ENCODE peak calls at places on chromosomes 1 and 21, in five cellular contexts. I, T, P, Z and J are unnamed samples.

GRCh38 chr21:33112151-33112550 is 42.2 kb downstream of the OLIG1 start:
- DNase-seq in I (no peak), T (no peak), Z (no peak), P (no peak), J (no peak)

GRCh38 chr1:30191154-30191702 is 532.2 kb downstream of the MATN1 start:
- DNase-seq in I (no peak), P (peak), Z (peak), T (peak), J (no peak)

GRCh38 chr1:66084442-66084841 is 291.7 kb downstream of the PDE4B start:
- DNase-seq in Z (no peak), P (peak), I (no peak), T (no peak), J (no peak)

GRCh38 chr1:180598333-180598979 is 33.4 kb upstream of the XPR1 start:
- DNase-seq in T (no peak), P (no peak), Z (no peak), I (no peak), J (no peak)

GRCh38 chr1:100834779-100835645 is 59.6 kb downstream of the EXTL2 start:
- DNase-seq in I (no peak), P (peak), Z (no peak), T (peak), J (peak)

GRCh38 chr21:45797338-45797737 is 153.8 kb downstream of the PCBP3 start:
- DNase-seq in Z (no peak), T (no peak), P (no peak), I (no peak), J (peak)

GRCh38 chr1:5693595-5693994 is 298.6 kb downstream of the NPHP4 start:
- DNase-seq in Z (no peak), P (no peak), T (no peak), I (no peak), J (no peak)

GRCh38 chr1:66244429-66244828 is 289.5 kb upstream of the SGIP1 start:
- DNase-seq in I (no peak), T (no peak), Z (no peak), P (no peak), J (no peak)

GRCh38 chr1:5744911-5745431 is 247.3 kb downstream of the NPHP4 start:
- DNase-seq in I (no peak), P (no peak), Z (peak), T (no peak), J (no peak)

GRCh38 chr1:228794810-228795209 is 59.5 kb downstream of the RHOU start:
- DNase-seq in T (no peak), I (no peak), P (no peak), Z (no peak), J (no peak)

GRCh38 chr1:71046891-71047634 is 553 bp downstream of the PTGER3 start:
- DNase-seq in I (peak), Z (peak), T (no peak), P (peak), J (peak)

GRCh38 chr1:213075725-213076124 is 24.7 kb downstream of the RPS6KC1 start:
- DNase-seq in Z (no peak), I (no peak), P (no peak), T (no peak), J (no peak)

GRCh38 chr21:29256125-29256895 is 42.4 kb upstream of the BACH1 start:
- DNase-seq in T (no peak), Z (no peak), P (no peak), I (no peak), J (peak)

GRCh38 chr1:59057211-59057694 is 239.6 kb upstream of the FGGY start:
- DNase-seq in P (no peak), I (peak), T (peak), Z (peak), J (no peak)

GRCh38 chr21:34989337-34990151 is 59.6 kb downstream of the RUNX1 start:
- DNase-seq in P (no peak), T (no peak), Z (no peak), I (no peak), J (no peak)

GRCh38 chr1:202154766-202155477 is 5.5 kb downstream of the PTPN7 start:
- DNase-seq in I (peak), T (peak), Z (peak), P (peak), J (peak)

GRCh38 chr21:38261851-38262250 is 5.1 kb downstream of the KCNJ15 start:
- DNase-seq in T (peak), P (no peak), Z (no peak), I (no peak), J (no peak)

GRCh38 chr1:25107643-25108010 is 124.7 kb downstream of the SYF2 start:
- DNase-seq in P (no peak), I (no peak), T (peak), Z (no peak), J (no peak)

GRCh38 chr1:169584483-169585144 is 1.7 kb downstream of the F5 start:
- DNase-seq in P (no peak), Z (no peak), T (no peak), I (no peak), J (no peak)

GRCh38 chr1:29282924-29283803 is 46.8 kb downstream of the PTPRU start:
- DNase-seq in Z (peak), I (peak), P (peak), T (peak), J (peak)

GRCh38 chr1:179351281-179351680 is 14.5 kb upstream of the AXDND1 start:
- DNase-seq in I (no peak), T (no peak), Z (no peak), P (no peak), J (no peak)

GRCh38 chr1:51574796-51575195 is 42.1 kb upstream of the OSBPL9 start:
- DNase-seq in Z (no peak), I (no peak), P (no peak), T (no peak), J (no peak)

GRCh38 chr1:162633327-162633762 is 1.1 kb downstream of the DDR2 start:
- DNase-seq in I (no peak), T (peak), P (no peak), Z (peak), J (peak)

GRCh38 chr21:39014751-39015150 is 168.5 kb downstream of the PSMG1 start:
- DNase-seq in P (no peak), I (no peak), Z (no peak), T (peak), J (no peak)

GRCh38 chr21:45639206-45640000 is 4.1 kb upstream of the PCBP3 start:
- DNase-seq in T (no peak), I (no peak), Z (no peak), P (peak), J (no peak)

GRCh38 chr21:15754640-15755039 is 24.9 kb downstream of the USP25 start:
- DNase-seq in Z (no peak), T (peak), I (no peak), P (no peak), J (peak)

GRCh38 chr1:9542425-9542824 is 3.2 kb downstream of the SLC25A33 start:
- DNase-seq in T (peak), P (no peak), Z (no peak), I (no peak), J (peak)

GRCh38 chr1:85189120-85189519 is 11.7 kb downstream of the SYDE2 start:
- DNase-seq in P (no peak), T (no peak), Z (no peak), I (no peak), J (no peak)

GRCh38 chr1:8059161-8059622 is 33.1 kb upstream of the ERRFI1 start:
- DNase-seq in Z (no peak), T (peak), I (no peak), P (no peak), J (no peak)

GRCh38 chr21:39065912-39066311 is 117.3 kb downstream of the PSMG1 start:
- DNase-seq in P (no peak), T (no peak), Z (no peak), I (no peak), J (peak)

GRCh38 chr1:116674761-116675160 is 7.2 kb upstream of the IGSF3 start:
- DNase-seq in I (no peak), Z (no peak), P (no peak), T (no peak), J (no peak)

GRCh38 chr21:43880111-43880985 is 15.3 kb downstream of the AGPAT3 start:
- DNase-seq in Z (no peak), I (peak), P (no peak), T (peak), J (no peak)

GRCh38 chr1:97308131-97308530 is 586.5 kb downstream of the PTBP2 start:
- DNase-seq in T (peak), Z (no peak), P (no peak), I (no peak), J (no peak)

GRCh38 chr1:58572691-58573090 is 4.4 kb downstream of the TACSTD2 start:
- DNase-seq in Z (no peak), P (no peak), T (no peak), I (peak), J (no peak)

GRCh38 chr1:16150508-16150907 is 5.4 kb downstream of the EPHA2 start:
- DNase-seq in T (no peak), P (no peak), Z (no peak), I (no peak), J (no peak)
- TF ChIP-seq POLR2A in T (no peak), P (no peak), Z (no peak), I (no peak), J (no peak)

DNA sequence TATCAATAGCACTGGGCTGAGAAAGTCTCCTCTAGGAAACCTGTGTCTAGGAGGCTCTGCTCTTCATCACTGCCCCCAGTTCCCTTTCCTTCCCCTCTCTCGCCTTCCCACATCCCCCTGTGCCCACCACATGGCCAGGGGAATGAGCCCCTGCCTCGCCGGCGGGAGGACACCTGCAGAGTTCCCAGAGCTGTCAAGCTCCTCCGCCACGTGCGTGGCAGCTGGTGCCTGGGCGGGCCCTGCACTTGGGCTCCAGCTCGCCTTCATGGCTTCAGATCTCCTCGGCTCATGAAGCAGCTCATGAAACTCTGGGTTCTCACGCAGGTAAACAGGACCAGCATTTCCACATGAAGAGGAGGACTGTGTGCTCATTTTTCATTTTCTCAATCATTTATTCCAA is 62.8 kb downstream of the SIM2 start:
- DNase-seq in Z (no peak), I (no peak), P (no peak), T (no peak), J (no peak)
- TF ChIP-seq POLR2A in Z (no peak), I (no peak), P (no peak), T (no peak), J (no peak)

DNA sequence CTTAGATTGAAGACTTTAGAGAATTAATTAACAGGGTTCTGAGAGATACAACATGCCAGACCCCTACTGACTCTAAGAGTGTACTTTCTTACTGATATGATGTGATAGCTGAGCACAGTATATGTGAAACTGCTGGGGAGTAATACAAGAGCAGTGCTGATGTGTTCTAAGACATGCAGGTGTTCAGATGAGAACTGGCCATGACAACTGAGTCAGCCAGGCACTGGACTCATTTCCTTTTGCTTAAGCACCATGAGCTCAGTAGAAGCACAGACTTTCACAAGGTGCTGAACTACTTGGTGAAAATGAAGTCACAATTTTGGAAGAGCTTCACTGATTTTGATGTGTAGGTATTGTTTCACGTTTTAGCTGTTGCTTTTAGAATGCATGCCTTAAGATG is 15.9 kb upstream of the POGZ start:
- DNase-seq in Z (no peak), T (peak), P (no peak), I (no peak), J (no peak)
- TF ChIP-seq POLR2A in Z (no peak), T (no peak), P (no peak), I (no peak), J (no peak)

GRCh38 chr1:35882945-35883680 is at the start of gene AGO1:
- DNase-seq in T (peak), Z (peak), P (peak), I (peak), J (peak)
- TF ChIP-seq POLR2A in T (no peak), Z (peak), P (peak), I (peak), J (peak)

GRCh38 chr1:17569200-17570139 is 30.0 kb downstream of the ARHGEF10L start:
- DNase-seq in P (peak), T (peak), Z (peak), I (peak), J (no peak)
- TF ChIP-seq POLR2A in P (no peak), T (peak), Z (peak), I (peak), J (no peak)

DNA sequence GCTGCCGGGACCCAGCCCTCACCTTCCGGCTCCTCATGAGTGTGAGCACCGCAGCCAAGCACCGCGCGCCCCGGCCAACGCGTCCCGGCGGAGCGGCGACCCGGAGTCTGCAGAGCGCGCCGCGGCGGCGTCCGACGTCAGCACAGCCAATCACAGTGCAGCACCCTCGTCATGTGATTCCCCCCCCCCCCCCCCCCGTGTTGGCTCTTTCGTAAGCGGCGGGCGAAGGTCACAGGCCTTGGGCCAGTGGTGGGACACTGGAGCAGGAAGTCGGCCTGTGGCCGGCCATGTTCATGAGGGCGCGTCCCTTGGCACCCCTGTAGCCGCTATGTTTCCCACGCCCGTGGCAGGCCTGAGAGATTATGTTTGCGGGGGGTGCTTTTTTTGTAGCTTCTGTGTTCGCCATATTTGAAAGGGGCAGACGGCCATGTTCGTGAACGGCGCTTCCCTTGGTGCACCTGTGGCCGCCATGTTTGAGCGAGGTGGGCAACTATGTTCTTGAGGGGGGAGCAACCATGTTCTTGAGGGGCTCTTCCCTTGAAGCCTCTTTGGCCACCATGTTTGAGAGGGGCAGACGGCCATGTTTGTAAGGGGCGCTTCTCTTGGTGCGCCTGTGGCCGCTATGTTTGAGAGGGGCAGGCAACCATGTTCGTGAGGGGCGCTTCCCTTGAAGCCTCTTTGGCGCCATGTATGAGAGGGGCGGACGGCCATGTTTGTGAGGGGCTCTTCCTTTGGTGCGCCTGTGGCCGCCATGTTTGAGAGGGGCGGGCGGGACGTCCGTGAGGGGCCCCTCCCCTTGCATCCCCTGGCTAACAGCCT is at the start of gene C1orf174:
- DNase-seq in I (peak), Z (peak), P (peak), T (peak), J (peak)
- TF ChIP-seq POLR2A in I (peak), Z (no peak), P (peak), T (peak), J (peak)